ENCODE peak calls at places on chromosomes 3 and 15, in ten cellular contexts. B is breast epithelium, X is astrocyte of the cerebellum, I is Peyer's patch, V is ascending aorta, M is type B pancreatic cell, O is glutamatergic neuron, P is fibroblast of lung, F is cardiac fibroblast, H is GM10248. L is an unnamed sample.

GRCh38 chr3:52085883-52086282 is 29.5 kb upstream of the DUSP7 start:
- DNase-seq in B (no peak), F (no peak), M (no peak), O (no peak), V (no peak), P (no peak), X (no peak), I (no peak), H (no peak), L (no peak)

GRCh38 chr3:23966308-23966707 is 21.2 kb downstream of the NR1D2 start:
- DNase-seq in P (peak; percentile 32), O (no peak), I (no peak), F (peak; percentile 88), V (no peak), X (no peak), M (no peak), H (no peak), B (no peak), L (no peak)

GRCh38 chr15:78282324-78282723 is 17.1 kb downstream of the SKIC8 start:
- DNase-seq in H (no peak), B (no peak), M (no peak), I (no peak), P (peak; percentile 34), X (no peak), O (no peak), V (no peak), F (no peak), L (no peak)

GRCh38 chr15:56832125-56832524 is 86.3 kb upstream of the TCF12 start:
- DNase-seq in O (no peak), V (peak; percentile 29), X (no peak), B (peak; percentile 82), I (no peak), P (no peak), H (no peak), F (peak; percentile 63), M (no peak), L (no peak)

GRCh38 chr15:60399931-60400330 is 2.1 kb upstream of the ANXA2 start:
- DNase-seq in M (no peak), B (no peak), F (peak; percentile 48), O (no peak), P (peak; percentile 88), H (no peak), I (no peak), X (no peak), V (no peak), L (no peak)

GRCh38 chr3:69542265-69543079 is 156.6 kb upstream of the FRMD4B start:
- DNase-seq in I (no peak), M (peak; percentile 77), O (peak; percentile 65), P (peak; percentile 2), V (no peak), F (no peak), H (no peak), X (no peak), B (no peak), L (no peak)

GRCh38 chr15:67917636-67918035 is 77.8 kb upstream of the RNU6-1 start:
- DNase-seq in X (no peak), P (no peak), O (peak; percentile 25), I (no peak), B (no peak), V (no peak), H (no peak), F (no peak), M (no peak), L (no peak)

GRCh38 chr3:196735751-196736150 is 3.9 kb upstream of the PAK2 start:
- DNase-seq in V (no peak), I (no peak), B (no peak), X (no peak), O (no peak), H (no peak), F (no peak), M (no peak), P (peak; percentile 31), L (no peak)

GRCh38 chr3:146104068-146104467 is 56.9 kb downstream of the PLOD2 start:
- DNase-seq in B (no peak), I (no peak), V (no peak), F (no peak), H (no peak), P (no peak), O (no peak), M (no peak), X (no peak), L (no peak)

GRCh38 chr3:34011171-34012101 is 213.0 kb downstream of the PDCD6IP start:
- DNase-seq in B (no peak), V (no peak), X (no peak), F (no peak), P (peak; percentile 57), H (no peak), M (no peak), O (no peak), I (no peak), L (no peak)

GRCh38 chr3:61877359-61877770 is 316.0 kb downstream of the PTPRG start:
- DNase-seq in X (peak; percentile 51), H (peak; percentile 39), O (no peak), B (no peak), M (no peak), F (peak; percentile 42), P (peak; percentile 29), V (no peak), I (no peak), L (no peak)
- TF ChIP-seq CTCF in X (peak; percentile 38), H (no peak), O (no peak), B (no peak), M (peak; percentile 56), F (peak; percentile 24), P (peak; percentile 27), V (no peak), I (no peak), L (no peak)

GRCh38 chr15:98949624-98950023 is 58.0 kb downstream of the PGPEP1L start:
- DNase-seq in O (no peak), I (no peak), H (no peak), V (no peak), P (no peak), X (no peak), M (no peak), F (no peak), B (no peak), L (no peak)

GRCh38 chr15:98948456-98948855 is 59.1 kb downstream of the PGPEP1L start:
- DNase-seq in X (no peak), I (no peak), H (no peak), P (no peak), B (no peak), F (no peak), O (no peak), M (no peak), V (no peak), L (no peak)

GRCh38 chr15:98948941-98949340 is 58.7 kb downstream of the PGPEP1L start:
- DNase-seq in P (no peak), O (no peak), H (no peak), X (no peak), V (no peak), F (no peak), B (no peak), M (no peak), I (no peak), L (no peak)

GRCh38 chr15:98943609-98944111 is 63.9 kb downstream of the PGPEP1L start:
- DNase-seq in F (peak; percentile 42), H (no peak), V (no peak), B (no peak), P (peak; percentile 38), X (no peak), O (no peak), M (no peak), I (peak; percentile 40), L (no peak)

DNA sequence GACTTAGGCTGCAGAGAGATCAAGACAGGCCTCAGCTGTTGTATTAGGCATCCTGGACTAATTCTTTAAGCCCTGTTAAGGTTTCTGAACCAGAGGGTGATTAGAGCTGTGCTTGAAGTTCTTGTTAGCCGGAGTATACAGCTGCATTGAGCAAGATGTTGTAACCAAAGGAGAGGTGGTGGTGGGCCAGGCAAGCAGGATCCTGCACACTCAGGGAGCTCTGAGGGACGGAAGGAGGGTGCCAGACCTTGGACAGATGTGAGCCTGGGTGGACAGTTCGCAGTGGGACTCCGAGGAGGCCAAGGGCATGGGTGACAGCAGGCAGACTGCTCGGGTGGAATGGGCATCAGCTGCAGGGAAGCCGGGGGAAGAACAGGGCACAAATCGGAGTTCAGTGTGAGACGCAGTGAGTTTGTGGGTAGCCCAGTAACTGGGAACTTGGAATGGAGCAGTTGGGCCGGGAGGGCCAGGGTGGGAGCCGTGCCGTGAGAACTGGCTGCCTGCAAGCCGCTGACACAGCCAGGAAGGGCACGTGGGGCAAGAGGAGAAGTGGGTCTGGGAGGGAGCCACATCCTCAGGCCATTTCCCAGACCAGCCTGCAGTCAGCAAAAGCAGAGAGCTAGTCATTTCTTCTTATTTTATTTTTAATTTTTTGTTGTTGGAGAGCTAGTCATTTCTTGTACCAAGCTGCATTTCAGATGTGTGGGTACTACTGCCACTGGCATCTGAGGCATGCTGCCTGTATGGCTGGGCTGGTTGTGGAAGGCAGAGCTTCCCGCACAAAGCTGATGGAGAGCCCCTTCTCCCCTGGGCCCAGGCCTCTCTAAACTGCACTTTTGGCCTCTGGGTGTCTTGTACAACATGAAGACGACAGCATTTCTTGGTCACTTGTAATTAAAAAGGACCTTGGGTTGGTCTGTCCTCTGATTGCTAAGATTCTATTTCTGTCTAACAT is 61.0 kb downstream of the PGPEP1L start:
- DNase-seq in P (no peak), I (peak; percentile 34), H (no peak), X (no peak), F (no peak), M (no peak), V (peak; percentile 57), B (no peak), O (no peak), L (no peak)
- TF ChIP-seq CTCF in P (no peak), I (no peak), H (no peak), X (no peak), F (no peak), M (no peak), V (no peak), B (no peak), O (no peak), L (no peak)

GRCh38 chr15:62059108-62059817 is 984 bp downstream of the VPS13C start:
- DNase-seq in P (no peak), H (no peak), B (no peak), I (no peak), O (no peak), F (peak; percentile 31), V (no peak), M (no peak), X (no peak), L (no peak)
- TF ChIP-seq CTCF in P (peak; percentile 31), H (no peak), B (no peak), I (peak; percentile 18), O (no peak), F (peak; percentile 14), V (no peak), M (peak; percentile 66), X (peak; percentile 23), L (no peak)

DNA sequence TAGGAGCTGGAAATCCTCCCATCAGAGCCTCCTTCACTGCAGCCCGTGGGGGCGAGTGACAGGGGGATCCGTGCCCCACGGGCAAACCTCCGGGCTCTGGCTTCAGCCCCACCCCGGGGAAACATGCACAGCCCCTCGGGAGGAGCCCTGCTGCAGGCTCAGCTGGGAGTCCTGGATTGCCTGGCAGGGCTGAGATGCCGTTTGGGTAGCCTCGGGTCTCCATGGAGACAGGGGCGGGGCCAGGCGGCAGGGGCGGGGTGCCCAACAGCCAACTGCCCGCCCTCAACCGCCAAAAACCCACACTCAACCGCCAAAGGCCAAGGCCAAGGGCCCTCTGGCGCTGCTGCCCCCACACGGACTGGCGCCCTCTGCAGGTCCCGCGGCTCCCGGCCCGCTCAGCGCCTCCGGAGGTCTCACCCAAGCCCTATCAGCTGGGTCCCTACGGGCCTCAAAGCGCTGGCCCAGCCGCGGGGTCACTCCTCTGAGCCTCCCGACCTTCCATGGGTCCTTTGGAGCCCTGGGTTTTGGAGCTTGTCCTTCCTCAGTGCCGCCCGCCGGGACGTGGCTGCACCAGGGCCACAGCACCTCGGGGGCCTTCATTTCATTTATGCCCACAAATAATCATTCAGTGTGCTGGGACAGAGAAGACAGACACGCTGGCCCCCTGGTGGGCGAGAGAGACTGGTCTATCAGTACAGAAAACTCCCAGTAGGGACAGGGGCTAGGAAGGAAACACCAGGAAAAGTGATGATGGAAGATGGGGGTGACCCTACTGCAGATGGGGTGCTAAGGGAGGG is 33.5 kb upstream of the ACAD9 start:
- DNase-seq in X (no peak), I (peak; percentile 79), M (peak; percentile 79), O (peak; percentile 84), V (peak; percentile 32), P (peak; percentile 60), B (peak; percentile 53), H (peak; percentile 92), F (peak; percentile 79), L (peak; percentile 72)
- TF ChIP-seq CTCF in X (peak; percentile 28), I (peak; percentile 58), M (peak; percentile 76), O (peak; percentile 72), V (peak; percentile 51), P (peak; percentile 53), B (peak; percentile 39), H (peak; percentile 64), F (peak; percentile 50), L (no peak)